ENCODE peak calls at places on chromosomes 5 and 9, in four cellular contexts. I, E, C and U are unnamed samples.

GRCh38 chr5:146369691-146370090 is 31.1 kb downstream of the POU4F3 start:
- DNase-seq in C (no peak), I (no peak), E (no peak), U (no peak)

GRCh38 chr5:173138707-173139106 is 5.6 kb upstream of the BNIP1 start:
- DNase-seq in E (no peak), C (no peak), I (no peak), U (no peak)

GRCh38 chr5:15285901-15286583 is 213.9 kb upstream of the FBXL7 start:
- DNase-seq in C (no peak), I (no peak), E (no peak), U (no peak)

GRCh38 chr5:131413605-131414559 is 150.0 kb downstream of the CDC42SE2 start:
- DNase-seq in E (no peak), I (no peak), C (no peak), U (no peak)

GRCh38 chr9:36980148-36980974 is 53.7 kb downstream of the PAX5 start:
- DNase-seq in E (no peak), I (no peak), C (no peak), U (no peak)

GRCh38 chr5:126871441-126871840 is 94.5 kb downstream of the LMNB1 start:
- DNase-seq in I (no peak), E (no peak), C (no peak), U (no peak)

GRCh38 chr5:132475531-132475930 is 15.0 kb downstream of the IRF1 start:
- DNase-seq in E (no peak), I (no peak), C (no peak), U (no peak)

GRCh38 chr5:39309534-39309933 is 54.8 kb downstream of the C9 start:
- DNase-seq in C (no peak), E (no peak), I (no peak), U (no peak)

GRCh38 chr5:65061250-65061973 is 292.7 kb downstream of the CWC27 start:
- DNase-seq in I (no peak), C (no peak), E (no peak), U (no peak)

GRCh38 chr5:75152861-75153260 is 83.8 kb downstream of the ANKRD31 start:
- DNase-seq in C (no peak), E (no peak), I (no peak), U (no peak)

GRCh38 chr9:127025042-127025441 is 97.4 kb downstream of the ANGPTL2 start:
- DNase-seq in C (no peak), I (no peak), E (no peak), U (no peak)

GRCh38 chr5:395156-395920 is 47.6 kb upstream of the EXOC3 start:
- DNase-seq in E (no peak), I (no peak), C (no peak), U (no peak)

GRCh38 chr5:82019342-82020138 is 47.7 kb downstream of the ATG10 start:
- DNase-seq in C (no peak), I (no peak), E (no peak), U (no peak)

GRCh38 chr5:172802013-172802584 is 31.1 kb upstream of the DUSP1 start:
- DNase-seq in E (no peak), C (no peak), I (no peak), U (no peak)

GRCh38 chr9:37602817-37603216 is 10.4 kb upstream of the TOMM5 start:
- DNase-seq in E (no peak), I (no peak), C (no peak), U (peak)

GRCh38 chr5:69050214-69050613 is 43.6 kb upstream of the SLC30A5 start:
- DNase-seq in I (no peak), C (no peak), E (no peak), U (no peak)

GRCh38 chr9:75087279-75087823 is 604 bp downstream of the NMRK1 start:
- DNase-seq in I (peak), C (no peak), E (no peak), U (peak)

GRCh38 chr9:91211414-91211813 is 150.3 kb downstream of the AUH start:
- DNase-seq in C (no peak), E (no peak), I (no peak), U (no peak)

GRCh38 chr9:20623021-20623747 is 885 bp upstream of the MLLT3 start:
- DNase-seq in C (peak), E (no peak), I (peak), U (no peak)

GRCh38 chr9:19028835-19029451 is 4.1 kb downstream of the SAXO1 start:
- DNase-seq in C (no peak), I (no peak), E (no peak), U (no peak)

GRCh38 chr9:112819635-112820496 is 69.3 kb downstream of the SNX30 start:
- DNase-seq in I (no peak), E (no peak), C (no peak), U (no peak)